ENCODE peak calls at places on chromosomes 7 and 10, in four cellular contexts. One of them, this sample, is unnamed.
A peak's percentile ranks its signal among the peaks of the same experiment; 100 is the strongest.

GRCh38 chr7:92260248-92260781 is 14.5 kb downstream of the ANKIB1 start:
- DNase-seq in cardiac muscle cell: peak; percentile 9
- DNase-seq in activated CD4-positive, alpha-beta T cell treated with anti-CD3 and anti-CD28 coated beads for 48 hours: no peak
- DNase-seq in NCI-H510A: no peak
- DNase-seq in this sample: no peak

GRCh38 chr10:71571460-71572175 is 148.0 kb downstream of the C10orf105 start:
- DNase-seq in cardiac muscle cell: no peak
- DNase-seq in NCI-H510A: no peak
- DNase-seq in activated CD4-positive, alpha-beta T cell treated with anti-CD3 and anti-CD28 coated beads for 48 hours: no peak
- DNase-seq in this sample: no peak

GRCh38 chr10:76113952-76114351 is 682.5 kb downstream of the LRMDA start:
- DNase-seq in activated CD4-positive, alpha-beta T cell treated with anti-CD3 and anti-CD28 coated beads for 48 hours: no peak
- DNase-seq in NCI-H510A: no peak
- DNase-seq in cardiac muscle cell: peak; percentile 17
- DNase-seq in this sample: no peak

GRCh38 chr7:156579566-156579965 is 61.0 kb upstream of the RNF32 start:
- DNase-seq in NCI-H510A: no peak
- DNase-seq in cardiac muscle cell: no peak
- DNase-seq in activated CD4-positive, alpha-beta T cell treated with anti-CD3 and anti-CD28 coated beads for 48 hours: no peak
- DNase-seq in this sample: no peak

GRCh38 chr10:6130851-6131470 is 42.1 kb downstream of the RBM17 start:
- DNase-seq in cardiac muscle cell: no peak
- DNase-seq in NCI-H510A: no peak
- DNase-seq in activated CD4-positive, alpha-beta T cell treated with anti-CD3 and anti-CD28 coated beads for 48 hours: no peak
- DNase-seq in this sample: no peak

GRCh38 chr7:51226916-51227535 is 89.6 kb downstream of the COBL start:
- DNase-seq in activated CD4-positive, alpha-beta T cell treated with anti-CD3 and anti-CD28 coated beads for 48 hours: no peak
- DNase-seq in cardiac muscle cell: no peak
- DNase-seq in NCI-H510A: no peak
- DNase-seq in this sample: no peak

GRCh38 chr7:140640060-140640611 is 477 bp downstream of the DENND2A start:
- DNase-seq in cardiac muscle cell: peak; percentile 58
- DNase-seq in activated CD4-positive, alpha-beta T cell treated with anti-CD3 and anti-CD28 coated beads for 48 hours: peak; percentile 12
- DNase-seq in NCI-H510A: no peak
- DNase-seq in this sample: no peak

GRCh38 chr10:76864913-76865312 is 772.7 kb downstream of the KCNMA1 start:
- DNase-seq in NCI-H510A: no peak
- DNase-seq in activated CD4-positive, alpha-beta T cell treated with anti-CD3 and anti-CD28 coated beads for 48 hours: no peak
- DNase-seq in cardiac muscle cell: no peak
- DNase-seq in this sample: no peak

GRCh38 chr7:28530175-28531142 is 118.1 kb downstream of the CREB5 start:
- DNase-seq in cardiac muscle cell: no peak
- DNase-seq in NCI-H510A: no peak
- DNase-seq in activated CD4-positive, alpha-beta T cell treated with anti-CD3 and anti-CD28 coated beads for 48 hours: no peak
- DNase-seq in this sample: no peak

GRCh38 chr7:108824840-108825540 is 255.3 kb downstream of the DNAJB9 start:
- DNase-seq in activated CD4-positive, alpha-beta T cell treated with anti-CD3 and anti-CD28 coated beads for 48 hours: no peak
- DNase-seq in NCI-H510A: no peak
- DNase-seq in cardiac muscle cell: peak; percentile 89
- DNase-seq in this sample: no peak

GRCh38 chr7:137846588-137847417 is at the start of gene DGKI:
- DNase-seq in activated CD4-positive, alpha-beta T cell treated with anti-CD3 and anti-CD28 coated beads for 48 hours: peak; percentile 20
- DNase-seq in cardiac muscle cell: peak; percentile 20
- DNase-seq in NCI-H510A: no peak
- DNase-seq in this sample: no peak

GRCh38 chr7:65975814-65976445 is 6.1 kb downstream of the GUSB start:
- DNase-seq in NCI-H510A: no peak
- DNase-seq in activated CD4-positive, alpha-beta T cell treated with anti-CD3 and anti-CD28 coated beads for 48 hours: no peak
- DNase-seq in cardiac muscle cell: no peak
- DNase-seq in this sample: no peak

GRCh38 chr7:100483728-100484635 is at the start of gene NYAP1:
- DNase-seq in cardiac muscle cell: peak; percentile 64
- DNase-seq in activated CD4-positive, alpha-beta T cell treated with anti-CD3 and anti-CD28 coated beads for 48 hours: peak; percentile 45
- DNase-seq in NCI-H510A: no peak
- DNase-seq in this sample: peak; percentile 69